ENCODE peak calls at places on chromosomes 11 and 22, in six cellular contexts. V is RPMI8226, J is substantia nigra, D is anterior cingulate cortex, W is mesendoderm, F is nephron progenitor cell. G is an unnamed sample.
A peak's percentile ranks its signal among the peaks of the same experiment; 100 is the strongest.

GRCh38 chr22:31882971-31883370 is 61.4 kb upstream of the YWHAH start:
- DNase-seq in V (no peak), J (no peak), D (no peak), W (peak; percentile 73), F (no peak), G (no peak)

GRCh38 chr22:37354271-37355069 is 72.2 kb downstream of the CYTH4 start:
- DNase-seq in V (no peak), J (no peak), D (no peak), W (no peak), F (no peak), G (no peak)

GRCh38 chr11:126084608-126084912 is 21.9 kb upstream of the CDON start:
- DNase-seq in V (peak; percentile 2), J (no peak), D (no peak), W (no peak), F (no peak), G (no peak)

GRCh38 chr11:117411736-117412135 is 84.1 kb downstream of the CEP164 start:
- DNase-seq in V (no peak), J (no peak), D (no peak), W (no peak), F (no peak), G (no peak)

GRCh38 chr11:112290462-112290894 is 29.8 kb upstream of the PLET1 start:
- DNase-seq in V (no peak), J (no peak), D (no peak), W (peak; percentile 69), F (no peak), G (no peak)

GRCh38 chr11:123702137-123702536 is 39.3 kb downstream of the ZNF202 start:
- DNase-seq in V (no peak), J (no peak), D (no peak), W (no peak), F (peak; percentile 49), G (no peak)

GRCh38 chr11:10674991-10675440 is 18.5 kb downstream of the IRAG1 start:
- DNase-seq in V (no peak), J (peak; percentile 38), D (peak; percentile 48), W (no peak), F (no peak), G (no peak)

GRCh38 chr11:120908521-120909181 is 115.3 kb upstream of the TBCEL start:
- DNase-seq in V (no peak), J (no peak), D (no peak), W (no peak), F (no peak), G (no peak)

GRCh38 chr11:78039919-78040671 is 17.0 kb upstream of the KCTD14 start:
- DNase-seq in V (peak; percentile 96), J (no peak), D (peak; percentile 21), W (no peak), F (peak; percentile 32), G (no peak)

GRCh38 chr11:10893713-10894112 is 35.9 kb upstream of the ZBED5 start:
- DNase-seq in V (no peak), J (no peak), D (no peak), W (no peak), F (no peak), G (peak; percentile 12)

G was measured in brain pericyte.